ENCODE peak calls at places on chromosomes 2 and 18, in nine cellular contexts. L is prostate gland; E is foreskin fibroblast; C is AG10803; O is CD8-positive, alpha-beta T cell; K is astrocyte of the cerebellum; Z is CD14-positive monocyte; U is cardiac muscle cell; J is transverse colon. R is an unnamed sample.

GRCh38 chr2:88729061-88729745 is 37.7 kb downstream of the RPIA start:
- DNase-seq in C (peak; percentile 35), Z (no peak), K (peak; percentile 82), E (no peak), U (peak; percentile 32), J (no peak), O (no peak), L (no peak), R (no peak)

GRCh38 chr2:216302981-216303676 is 69.2 kb downstream of the MARCHF4 start:
- DNase-seq in O (no peak), J (no peak), K (no peak), E (peak; percentile 36), Z (no peak), L (no peak), C (peak; percentile 95), U (no peak), R (no peak)

GRCh38 chr2:160388464-160389263 is 104.9 kb downstream of the RBMS1 start:
- DNase-seq in C (peak; percentile 61), Z (peak; percentile 76), J (peak; percentile 32), K (no peak), E (peak; percentile 46), L (no peak), O (peak; percentile 26), U (no peak), R (no peak)

GRCh38 chr2:105373344-105373781 is 25.5 kb downstream of the FHL2 start:
- DNase-seq in J (peak; percentile 48), Z (no peak), C (peak; percentile 66), U (peak; percentile 62), E (no peak), L (peak; percentile 62), O (no peak), K (no peak), R (no peak)

GRCh38 chr18:741931-742512 is 29.6 kb upstream of the ENOSF1 start:
- DNase-seq in E (peak; percentile 67), U (peak; percentile 69), Z (no peak), K (peak; percentile 39), O (no peak), C (peak; percentile 57), L (no peak), J (no peak), R (no peak)

GRCh38 chr2:196566969-196567666 is 72.4 kb upstream of the CCDC150 start:
- DNase-seq in K (peak; percentile 11), Z (no peak), O (no peak), E (peak; percentile 4), J (no peak), C (peak; percentile 61), L (no peak), U (no peak), R (no peak)

GRCh38 chr18:38545071-38545470 is 979.5 kb upstream of the CELF4 start:
- DNase-seq in J (no peak), C (no peak), K (no peak), U (peak; percentile 1), L (peak; percentile 8), O (no peak), Z (no peak), E (no peak), R (no peak)

GRCh38 chr2:106542730-106543359 is 55.7 kb downstream of the CD8B2 start:
- DNase-seq in C (peak; percentile 31), K (peak; percentile 16), J (peak; percentile 77), L (peak; percentile 72), Z (peak; percentile 57), O (peak; percentile 68), E (peak; percentile 76), U (peak; percentile 60), R (peak; percentile 89)

GRCh38 chr2:126645211-126645618 is 10.7 kb upstream of the GYPC start:
- DNase-seq in U (no peak), K (no peak), O (no peak), J (no peak), C (no peak), L (no peak), Z (no peak), E (no peak), R (no peak)

GRCh38 chr2:9251154-9252001 is 44.8 kb downstream of the ASAP2 start:
- DNase-seq in E (peak; percentile 94), Z (no peak), O (no peak), K (no peak), U (peak; percentile 74), J (no peak), L (peak; percentile 34), C (peak; percentile 95), R (no peak)

GRCh38 chr2:16429002-16429401 is 236.6 kb downstream of the CYRIA start:
- DNase-seq in U (no peak), O (no peak), Z (no peak), K (no peak), E (no peak), C (no peak), J (no peak), L (no peak), R (no peak)

GRCh38 chr2:5590836-5591235 is 101.3 kb upstream of the SOX11 start:
- DNase-seq in U (no peak), C (no peak), L (no peak), Z (no peak), E (no peak), O (no peak), K (no peak), J (no peak), R (no peak)

GRCh38 chr2:143121079-143121478 is 8.1 kb upstream of the ARHGAP15 start:
- DNase-seq in O (no peak), K (no peak), J (no peak), Z (no peak), E (no peak), L (no peak), U (no peak), C (no peak), R (no peak)

GRCh38 chr2:142041996-142042395 is 88.8 kb downstream of the LRP1B start:
- DNase-seq in J (no peak), O (no peak), C (no peak), E (no peak), K (peak; percentile 55), L (no peak), Z (no peak), U (peak; percentile 18), R (no peak)

GRCh38 chr18:65788373-65788772 is 37.6 kb downstream of the CDH7 start:
- DNase-seq in L (no peak), K (no peak), C (no peak), Z (no peak), E (no peak), J (no peak), O (no peak), U (no peak), R (no peak)
- TF ChIP-seq CTCF in L (no peak), K (no peak), C (no peak), Z (no peak), E (no peak), J (no peak), O (no peak), U (no peak), R (no peak)

DNA sequence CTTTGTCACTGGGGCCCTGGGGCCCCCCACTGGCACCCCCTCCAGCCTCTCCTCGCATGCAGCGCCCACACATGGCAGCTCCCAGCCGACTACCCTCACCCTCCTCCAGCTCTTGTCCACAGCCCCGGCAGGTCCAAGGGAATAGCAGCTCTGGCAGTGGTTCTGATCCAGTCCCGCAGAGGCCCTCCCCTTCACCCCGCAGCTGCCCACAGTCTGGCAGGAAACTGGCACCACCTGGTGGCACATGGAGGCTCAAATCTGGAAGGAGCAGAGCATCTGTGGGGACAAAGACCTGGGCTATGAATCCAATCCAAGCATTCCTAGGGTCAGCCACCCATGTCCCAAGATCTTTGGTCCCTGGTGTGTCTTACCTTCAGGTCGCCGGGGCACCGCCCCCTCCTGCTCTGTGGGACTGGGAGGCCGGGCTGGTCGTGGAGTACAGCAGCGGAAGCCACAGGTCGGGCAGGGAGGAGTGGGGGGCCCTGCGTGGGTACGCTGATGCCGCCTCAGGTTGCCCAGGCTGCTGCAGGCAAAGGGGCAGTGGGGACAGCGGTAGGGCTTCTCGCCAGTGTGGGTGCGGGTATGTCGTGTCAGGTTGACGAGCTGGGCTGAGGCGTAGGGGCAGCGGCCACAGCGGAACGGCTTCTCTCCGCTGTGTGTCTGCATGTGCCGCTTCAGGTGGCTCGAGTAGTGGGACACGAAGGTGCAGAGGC is 2.3 kb downstream of the ZNF513 start:
- DNase-seq in K (no peak), C (peak; percentile 27), U (peak; percentile 21), J (no peak), O (no peak), E (peak; percentile 61), Z (no peak), L (no peak), R (no peak)
- TF ChIP-seq CTCF in K (no peak), C (peak; percentile 13), U (peak; percentile 11), J (no peak), O (no peak), E (no peak), Z (peak; percentile 12), L (no peak), R (no peak)

GRCh38 chr18:4599312-4599711 is 144.2 kb upstream of the DLGAP1 start:
- DNase-seq in C (no peak), E (no peak), J (no peak), O (no peak), K (no peak), U (no peak), Z (no peak), L (no peak), R (no peak)
- TF ChIP-seq CTCF in C (no peak), E (no peak), J (no peak), O (no peak), K (no peak), U (no peak), Z (no peak), L (no peak), R (no peak)

GRCh38 chr2:113233593-113234550 is 44.8 kb downstream of the PAX8 start:
- DNase-seq in J (no peak), O (no peak), C (peak; percentile 29), K (no peak), Z (no peak), L (no peak), U (no peak), E (peak; percentile 64), R (no peak)
- TF ChIP-seq CTCF in J (no peak), O (no peak), C (peak; percentile 40), K (peak; percentile 34), Z (peak; percentile 13), L (no peak), U (peak; percentile 18), E (no peak), R (no peak)

DNA sequence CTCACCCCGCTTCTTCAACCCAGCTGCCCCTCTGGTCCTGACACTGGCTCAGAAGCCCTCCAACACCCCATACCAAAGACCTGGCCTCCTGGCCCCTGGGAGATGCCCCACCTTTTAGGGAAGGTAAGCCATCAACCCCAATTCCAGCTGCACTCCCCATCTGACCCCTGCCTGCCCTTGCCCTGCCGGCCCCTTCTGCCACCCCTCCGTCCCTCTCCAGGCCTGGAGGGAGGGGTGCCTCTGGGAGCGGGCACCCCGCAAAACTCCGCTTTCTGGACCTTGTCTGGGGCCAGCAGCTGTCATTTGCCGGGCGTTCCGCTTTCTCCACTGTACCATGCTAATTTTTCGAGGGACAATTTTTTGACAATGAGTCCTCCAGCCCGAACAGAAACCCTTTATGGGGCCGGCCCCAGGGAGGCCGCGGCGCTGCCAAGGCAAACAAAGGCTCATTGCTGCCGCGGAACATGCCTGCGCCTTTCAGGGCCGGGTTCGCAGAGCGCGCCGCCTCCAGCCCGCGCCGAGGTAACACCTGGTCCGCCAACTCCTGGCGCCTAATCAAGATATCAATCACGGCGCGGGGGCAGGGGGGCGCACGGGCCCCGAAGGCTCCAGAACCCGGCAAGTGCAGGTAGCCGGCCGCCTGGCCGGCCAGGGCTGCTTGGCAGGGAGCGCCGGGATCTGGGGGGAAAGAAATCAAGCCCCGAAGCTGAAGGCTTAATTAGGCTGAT is 96.0 kb downstream of the INHBB start:
- DNase-seq in U (peak; percentile 44), O (no peak), L (peak; percentile 82), E (peak; percentile 73), Z (no peak), C (peak; percentile 20), J (peak; percentile 46), K (peak; percentile 5), R (peak; percentile 68)
- TF ChIP-seq CTCF in U (no peak), O (no peak), L (no peak), E (no peak), Z (no peak), C (no peak), J (no peak), K (no peak), R (no peak)